ENCODE peak calls at places on chromosomes 13 and 19, in four cellular contexts. One of them, this sample, is unnamed.

GRCh38 chr19:46297700-46298476 is 1.0 kb downstream of the HIF3A start:
- DNase-seq in endothelial cell: no peak
- DNase-seq in fibroblast of pulmonary artery: peak; percentile 92
- DNase-seq in choroid plexus epithelial cell: peak; percentile 82
- DNase-seq in this sample: no peak

GRCh38 chr13:110105136-110105535 is 201.8 kb downstream of the COL4A1 start:
- DNase-seq in endothelial cell: no peak
- DNase-seq in fibroblast of pulmonary artery: no peak
- DNase-seq in choroid plexus epithelial cell: no peak
- DNase-seq in this sample: no peak

GRCh38 chr13:113588394-113589111 is 4.0 kb downstream of the TFDP1 start:
- DNase-seq in fibroblast of pulmonary artery: no peak
- DNase-seq in choroid plexus epithelial cell: no peak
- DNase-seq in endothelial cell: no peak
- DNase-seq in this sample: no peak

GRCh38 chr13:79805317-79805716 is 324.4 kb downstream of the NDFIP2 start:
- DNase-seq in choroid plexus epithelial cell: no peak
- DNase-seq in fibroblast of pulmonary artery: no peak
- DNase-seq in endothelial cell: no peak
- DNase-seq in this sample: no peak

GRCh38 chr13:72850959-72851677 is 69.2 kb downstream of the PIBF1 start:
- DNase-seq in choroid plexus epithelial cell: no peak
- DNase-seq in endothelial cell: no peak
- DNase-seq in fibroblast of pulmonary artery: no peak
- DNase-seq in this sample: no peak

GRCh38 chr13:86569974-86570373 is 770.8 kb upstream of the SLITRK6 start:
- DNase-seq in fibroblast of pulmonary artery: no peak
- DNase-seq in choroid plexus epithelial cell: no peak
- DNase-seq in endothelial cell: no peak
- DNase-seq in this sample: no peak

GRCh38 chr13:24241336-24241735 is 68.0 kb upstream of the C1QTNF9 start:
- DNase-seq in fibroblast of pulmonary artery: no peak
- DNase-seq in endothelial cell: no peak
- DNase-seq in choroid plexus epithelial cell: no peak
- DNase-seq in this sample: no peak

GRCh38 chr13:46544811-46545210 is 8.2 kb upstream of the LRCH1 start:
- DNase-seq in choroid plexus epithelial cell: no peak
- DNase-seq in endothelial cell: no peak
- DNase-seq in fibroblast of pulmonary artery: no peak
- DNase-seq in this sample: no peak

GRCh38 chr13:113493315-113493951 is 2.9 kb upstream of the DCUN1D2 start:
- DNase-seq in fibroblast of pulmonary artery: peak; percentile 94
- DNase-seq in choroid plexus epithelial cell: peak; percentile 97
- DNase-seq in endothelial cell: no peak
- DNase-seq in this sample: peak; percentile 97

GRCh38 chr13:97429681-97430081 is 4.3 kb upstream of the RAP2A start:
- DNase-seq in choroid plexus epithelial cell: peak; percentile 30
- DNase-seq in fibroblast of pulmonary artery: peak; percentile 23
- DNase-seq in endothelial cell: no peak
- DNase-seq in this sample: peak; percentile 83

GRCh38 chr19:15780595-15781418 is 6.7 kb upstream of the OR10H5 start:
- DNase-seq in endothelial cell: no peak
- DNase-seq in fibroblast of pulmonary artery: no peak
- DNase-seq in choroid plexus epithelial cell: no peak
- DNase-seq in this sample: no peak

GRCh38 chr19:6765738-6766356 is 1.4 kb downstream of the SH2D3A start:
- DNase-seq in choroid plexus epithelial cell: no peak
- DNase-seq in fibroblast of pulmonary artery: no peak
- DNase-seq in endothelial cell: no peak
- DNase-seq in this sample: no peak

DNA sequence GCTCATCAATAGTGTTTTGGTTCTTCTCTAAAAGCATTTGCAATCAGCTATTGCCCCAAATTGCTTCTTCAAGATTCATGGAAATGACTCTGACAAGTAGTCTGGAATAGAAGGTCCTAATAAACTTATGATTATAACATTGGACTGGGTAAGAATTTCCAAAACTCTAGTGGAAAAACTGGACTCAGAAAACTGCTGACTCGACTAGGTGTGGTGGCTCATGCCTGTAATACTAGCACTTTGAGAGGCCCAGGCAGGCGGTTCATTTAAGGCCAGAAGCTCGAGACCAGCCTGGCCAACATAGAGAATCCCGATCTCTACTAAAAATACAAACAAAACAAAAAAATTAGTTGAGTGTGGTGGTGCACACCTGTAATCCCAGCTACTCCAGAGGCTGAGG is 15.5 kb upstream of the AKT2 start:
- DNase-seq in choroid plexus epithelial cell: no peak
- DNase-seq in fibroblast of pulmonary artery: no peak
- DNase-seq in endothelial cell: no peak
- DNase-seq in this sample: no peak
- TF ChIP-seq CTCF in choroid plexus epithelial cell: no peak
- TF ChIP-seq CTCF in fibroblast of pulmonary artery: no peak
- TF ChIP-seq CTCF in endothelial cell: no peak
- TF ChIP-seq CTCF in this sample: no peak

DNA sequence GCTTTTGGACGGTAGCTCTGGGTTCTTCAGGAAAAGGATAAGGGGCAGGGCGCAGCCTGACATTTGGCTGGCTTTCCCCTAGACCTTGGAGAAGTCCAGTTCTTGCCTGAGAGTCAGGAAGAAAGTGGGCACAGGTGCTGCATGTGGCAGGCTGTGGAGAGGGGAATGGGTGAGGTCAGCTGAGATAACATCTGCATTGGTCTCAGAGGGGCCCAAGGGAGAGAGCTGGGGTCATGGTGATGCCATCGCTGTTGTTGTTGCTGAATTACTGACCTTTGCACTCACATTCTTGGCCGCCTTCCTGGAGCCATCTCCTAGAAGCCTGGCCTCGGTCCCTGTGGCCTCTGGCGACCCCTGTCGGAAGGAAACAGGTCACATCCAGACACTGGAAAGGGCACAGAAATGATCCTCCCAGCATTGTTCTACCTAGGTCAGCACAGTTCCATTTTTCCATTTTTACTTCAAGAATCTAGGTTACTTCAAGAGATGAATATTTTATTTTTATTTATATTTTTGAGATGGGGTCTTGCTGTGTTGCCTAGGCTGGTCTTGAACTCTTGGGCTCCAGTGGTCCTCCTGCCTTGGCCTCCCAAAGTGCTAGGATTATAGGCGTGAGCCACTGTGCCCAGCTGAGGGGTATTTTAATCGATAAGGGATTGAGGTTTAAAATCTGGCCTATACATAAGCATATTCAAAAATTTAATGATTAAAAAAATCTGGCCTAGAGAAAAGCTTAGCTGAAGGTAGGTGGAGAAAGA is 6.5 kb upstream of the LIPE start:
- DNase-seq in fibroblast of pulmonary artery: peak; percentile 71
- DNase-seq in endothelial cell: peak; percentile 76
- DNase-seq in choroid plexus epithelial cell: peak; percentile 63
- DNase-seq in this sample: peak; percentile 68
- TF ChIP-seq CTCF in fibroblast of pulmonary artery: peak; percentile 73
- TF ChIP-seq CTCF in endothelial cell: peak; percentile 59
- TF ChIP-seq CTCF in choroid plexus epithelial cell: peak; percentile 63
- TF ChIP-seq CTCF in this sample: peak; percentile 50

DNA sequence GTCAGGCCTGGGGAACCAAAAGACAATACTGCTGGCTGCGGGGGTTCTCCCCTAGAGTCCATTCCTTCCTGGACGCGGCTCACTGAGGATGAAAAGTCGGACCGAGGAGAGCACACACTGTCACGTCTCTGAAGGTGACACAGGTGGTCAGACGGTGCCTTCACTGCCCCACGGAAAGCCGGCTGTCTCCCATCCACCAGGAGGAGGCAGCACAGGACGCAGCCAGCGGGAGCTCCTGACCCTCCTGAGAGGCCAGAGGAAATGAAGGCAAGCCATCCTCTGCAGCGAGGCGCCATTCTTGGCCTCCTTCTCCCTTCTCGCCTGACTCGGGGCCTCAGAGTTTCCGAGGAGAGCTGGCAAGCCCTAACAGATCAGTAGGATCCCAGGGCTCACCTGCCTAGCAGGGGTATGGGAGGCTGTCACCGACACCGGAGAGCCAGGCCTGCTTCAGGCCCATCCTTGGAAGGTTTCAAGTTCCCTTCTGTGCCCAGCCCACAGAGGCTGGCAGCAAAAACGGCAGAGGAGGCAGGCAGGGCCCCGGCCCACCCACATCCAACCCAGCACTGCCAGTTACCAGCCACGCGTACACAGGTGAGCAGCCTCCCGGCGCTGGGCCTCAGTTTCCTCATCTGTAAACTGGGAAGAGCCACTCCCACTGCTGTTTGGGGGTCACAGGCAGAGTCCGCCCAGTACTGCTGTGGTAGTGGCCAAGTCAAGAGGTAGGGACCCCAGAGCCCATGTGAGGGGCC is 4.5 kb downstream of the REXO1 start:
- DNase-seq in choroid plexus epithelial cell: peak; percentile 30
- DNase-seq in fibroblast of pulmonary artery: no peak
- DNase-seq in endothelial cell: no peak
- DNase-seq in this sample: no peak
- TF ChIP-seq CTCF in choroid plexus epithelial cell: peak; percentile 45
- TF ChIP-seq CTCF in fibroblast of pulmonary artery: peak; percentile 12
- TF ChIP-seq CTCF in endothelial cell: no peak
- TF ChIP-seq CTCF in this sample: no peak

GRCh38 chr19:2224754-2225349 is 11.3 kb downstream of the PLEKHJ1 start:
- DNase-seq in choroid plexus epithelial cell: no peak
- DNase-seq in fibroblast of pulmonary artery: no peak
- DNase-seq in endothelial cell: no peak
- DNase-seq in this sample: no peak
- TF ChIP-seq CTCF in choroid plexus epithelial cell: no peak
- TF ChIP-seq CTCF in fibroblast of pulmonary artery: no peak
- TF ChIP-seq CTCF in endothelial cell: no peak
- TF ChIP-seq CTCF in this sample: no peak

GRCh38 chr13:33319859-33320258 is 34.3 kb upstream of the STARD13 start:
- DNase-seq in choroid plexus epithelial cell: no peak
- DNase-seq in endothelial cell: no peak
- DNase-seq in fibroblast of pulmonary artery: no peak
- DNase-seq in this sample: no peak
- TF ChIP-seq CTCF in choroid plexus epithelial cell: no peak
- TF ChIP-seq CTCF in endothelial cell: no peak
- TF ChIP-seq CTCF in fibroblast of pulmonary artery: no peak
- TF ChIP-seq CTCF in this sample: no peak

GRCh38 chr19:1247747-1248453 is 483 bp upstream of the MIDN start:
- DNase-seq in endothelial cell: peak; percentile 66
- DNase-seq in fibroblast of pulmonary artery: peak; percentile 64
- DNase-seq in choroid plexus epithelial cell: peak; percentile 51
- DNase-seq in this sample: peak; percentile 71
- TF ChIP-seq CTCF in endothelial cell: no peak
- TF ChIP-seq CTCF in fibroblast of pulmonary artery: peak; percentile 17
- TF ChIP-seq CTCF in choroid plexus epithelial cell: peak; percentile 26
- TF ChIP-seq CTCF in this sample: peak; percentile 22